ENCODE peak calls at places on chromosomes 2 and 18, in four cellular contexts. L, R, V and O are unnamed samples.

GRCh38 chr18:73826098-73826497 is 321.5 kb downstream of the FBXO15 start:
- DNase-seq in L (no peak), R (no peak), V (no peak), O (no peak)

GRCh38 chr2:30717081-30717650 is 90.1 kb downstream of the CAPN13 start:
- DNase-seq in L (no peak), R (no peak), V (no peak), O (no peak)

GRCh38 chr2:59630789-59631188 is 922.7 kb downstream of the BCL11A start:
- DNase-seq in L (no peak), R (peak), V (no peak), O (no peak)

GRCh38 chr2:150487537-150488429 is at the start of gene RND3:
- DNase-seq in L (peak), R (peak), V (peak), O (peak)

GRCh38 chr2:118654945-118655344 is 192.5 kb downstream of the EN1 start:
- DNase-seq in L (no peak), R (no peak), V (no peak), O (no peak)

GRCh38 chr2:17441055-17441771 is 77.0 kb downstream of the RAD51AP2 start:
- DNase-seq in L (no peak), R (no peak), V (no peak), O (no peak)

GRCh38 chr2:32450851-32451250 is 94.0 kb downstream of the BIRC6 start:
- DNase-seq in L (no peak), R (no peak), V (no peak), O (no peak)

GRCh38 chr2:205510345-205510744 is 172.0 kb upstream of the NRP2 start:
- DNase-seq in L (no peak), R (no peak), V (no peak), O (no peak)

GRCh38 chr2:85308951-85309555 is 18.7 kb downstream of the TGOLN2 start:
- DNase-seq in L (no peak), R (peak), V (peak), O (peak)

GRCh38 chr2:31863867-31864266 is 146.9 kb downstream of the MEMO1 start:
- DNase-seq in L (no peak), R (no peak), V (no peak), O (no peak)

GRCh38 chr18:394997-395383 is 105.5 kb downstream of the COLEC12 start:
- DNase-seq in L (no peak), R (no peak), V (no peak), O (no peak)

GRCh38 chr2:222733846-222734689 is 62.6 kb downstream of the MOGAT1 start:
- DNase-seq in L (no peak), R (no peak), V (no peak), O (peak)

GRCh38 chr2:182020319-182021055 is 34.8 kb downstream of the PPP1R1C start:
- DNase-seq in L (peak), R (no peak), V (no peak), O (no peak)

GRCh38 chr18:4285525-4285924 is 169.6 kb downstream of the DLGAP1 start:
- DNase-seq in L (no peak), R (no peak), V (no peak), O (no peak)

GRCh38 chr18:28036481-28036880 is 140.4 kb downstream of the CDH2 start:
- DNase-seq in L (no peak), R (no peak), V (no peak), O (no peak)

GRCh38 chr2:3580449-3580848 is 5.4 kb downstream of the RPS7 start:
- DNase-seq in L (no peak), R (no peak), V (no peak), O (no peak)